ENCODE peak calls at places on chromosomes 16 and 17, in ten cellular contexts. S is mucosa of descending colon, D is upper lobe of right lung, Q is breast epithelium, K is tibial artery, Z is RWPE1, O is GM12865, P is astrocyte of the spinal cord, B is vagina, G is Peyer's patch. J is an unnamed sample.

GRCh38 chr16:74999683-75000480 is 1.1 kb downstream of the ZNRF1 start:
- DNase-seq in B (no peak), Z (peak; percentile 62), K (peak; percentile 70), P (peak; percentile 18), S (peak; percentile 85), Q (peak; percentile 48), O (peak; percentile 70), G (peak; percentile 69), D (peak; percentile 79), J (no peak)

GRCh38 chr17:27038676-27039075 is 255.2 kb upstream of the WSB1 start:
- DNase-seq in O (no peak), Z (no peak), Q (no peak), P (no peak), K (no peak), D (no peak), B (no peak), S (no peak), G (no peak), J (no peak)

GRCh38 chr16:86294535-86294934 is 215.8 kb upstream of the FOXF1 start:
- DNase-seq in B (no peak), Z (no peak), P (no peak), K (no peak), G (no peak), Q (no peak), S (no peak), O (no peak), D (no peak), J (no peak)

GRCh38 chr16:84190731-84191388 is at the start of gene ADAD2:
- DNase-seq in K (no peak), Z (peak; percentile 35), B (no peak), O (no peak), D (no peak), P (no peak), Q (no peak), G (no peak), S (no peak), J (no peak)

GRCh38 chr17:12047977-12048376 is 27.3 kb downstream of the MAP2K4 start:
- DNase-seq in P (peak; percentile 17), O (no peak), Z (no peak), D (no peak), B (no peak), K (no peak), S (no peak), Q (no peak), G (no peak), J (no peak)

GRCh38 chr17:77237232-77238008 is 96.7 kb downstream of the SEC14L1 start:
- DNase-seq in K (no peak), S (no peak), D (no peak), G (no peak), Q (no peak), O (no peak), Z (no peak), B (no peak), P (no peak), J (no peak)

GRCh38 chr17:48052956-48053757 is 5.0 kb downstream of the NFE2L1 start:
- DNase-seq in G (no peak), O (no peak), Q (peak; percentile 65), K (peak; percentile 93), S (no peak), B (no peak), P (peak; percentile 45), D (peak; percentile 35), Z (no peak), J (no peak)

GRCh38 chr17:44110823-44111633 is 12.4 kb downstream of the HDAC5 start:
- DNase-seq in D (peak; percentile 98), Z (peak; percentile 76), G (peak; percentile 91), K (peak; percentile 99), B (peak; percentile 96), O (peak; percentile 90), Q (peak; percentile 94), S (peak; percentile 97), P (peak; percentile 93), J (peak; percentile 41)

GRCh38 chr17:78144736-78145641 is 1.2 kb upstream of the C17orf99 start:
- DNase-seq in D (peak; percentile 94), S (peak; percentile 86), Q (peak; percentile 61), B (no peak), O (no peak), Z (no peak), G (no peak), K (no peak), P (no peak), J (no peak)

DNA sequence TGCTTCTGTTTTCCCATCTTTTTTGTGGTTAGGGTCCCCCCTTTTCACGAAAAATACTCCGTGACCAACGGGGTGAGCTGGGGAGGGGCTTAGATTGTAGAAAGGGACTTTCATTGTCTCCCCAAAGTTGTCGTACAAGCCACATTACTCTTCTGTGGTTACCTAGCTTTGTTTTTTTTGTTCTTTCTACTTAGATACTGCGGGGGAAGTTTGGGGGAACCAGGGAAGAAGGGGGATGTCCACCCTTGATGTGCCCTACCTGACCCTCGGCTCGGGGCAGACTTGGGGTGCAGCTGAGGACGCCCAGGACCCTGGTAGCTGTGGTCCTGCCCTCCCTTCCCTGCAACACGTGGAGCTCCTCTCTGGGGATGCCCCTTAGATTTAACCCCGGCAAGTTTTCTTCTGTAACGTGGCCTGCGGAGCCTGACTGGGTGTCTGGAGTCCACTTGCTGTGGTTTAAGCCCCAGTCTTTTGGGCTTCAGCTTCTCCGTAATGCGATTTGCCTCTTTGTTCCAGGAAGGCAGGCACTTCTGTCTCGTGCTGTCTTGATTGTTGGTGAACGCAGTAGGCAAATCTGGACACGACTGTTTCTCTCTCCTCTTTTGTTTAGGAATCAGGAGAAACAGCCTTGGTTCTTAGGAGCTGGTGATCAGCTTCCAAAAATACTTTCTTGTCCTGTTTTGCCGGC is 895 bp downstream of the ABCC1 start:
- DNase-seq in D (no peak), Q (no peak), Z (peak; percentile 61), S (peak; percentile 60), B (no peak), G (no peak), K (peak; percentile 68), O (peak; percentile 61), P (peak; percentile 44), J (no peak)
- TF ChIP-seq CTCF in D (no peak), Q (no peak), Z (no peak), S (no peak), B (no peak), G (no peak), K (no peak), O (no peak), P (no peak), J (no peak)

GRCh38 chr16:80803341-80804060 is 897 bp downstream of the CDYL2 start:
- DNase-seq in D (peak; percentile 78), Z (peak; percentile 8), P (no peak), S (peak; percentile 70), B (no peak), O (peak; percentile 54), G (peak; percentile 60), Q (no peak), K (no peak), J (no peak)
- TF ChIP-seq CTCF in D (peak; percentile 55), Z (no peak), P (peak; percentile 75), S (peak; percentile 23), B (no peak), O (peak; percentile 67), G (peak; percentile 47), Q (no peak), K (no peak), J (peak; percentile 62)

GRCh38 chr17:75244133-75244866 is 17.1 kb downstream of the GGA3 start:
- DNase-seq in P (no peak), D (no peak), G (no peak), K (no peak), Z (no peak), B (no peak), O (no peak), Q (no peak), S (no peak), J (peak; percentile 59)

GRCh38 chr17:75245011-75245410 is 16.4 kb downstream of the GGA3 start:
- DNase-seq in K (no peak), S (no peak), D (no peak), Z (no peak), Q (no peak), G (no peak), P (no peak), O (no peak), B (no peak), J (no peak)

GRCh38 chr17:75249564-75249963 is 11.8 kb downstream of the GGA3 start:
- DNase-seq in D (no peak), P (no peak), Q (no peak), S (no peak), O (no peak), K (no peak), Z (no peak), B (no peak), G (no peak), J (no peak)

GRCh38 chr17:75250009-75250471 is 11.4 kb downstream of the GGA3 start:
- DNase-seq in B (no peak), G (no peak), D (no peak), S (no peak), O (peak; percentile 87), K (no peak), Z (peak; percentile 67), P (peak; percentile 18), Q (no peak), J (peak; percentile 78)

DNA sequence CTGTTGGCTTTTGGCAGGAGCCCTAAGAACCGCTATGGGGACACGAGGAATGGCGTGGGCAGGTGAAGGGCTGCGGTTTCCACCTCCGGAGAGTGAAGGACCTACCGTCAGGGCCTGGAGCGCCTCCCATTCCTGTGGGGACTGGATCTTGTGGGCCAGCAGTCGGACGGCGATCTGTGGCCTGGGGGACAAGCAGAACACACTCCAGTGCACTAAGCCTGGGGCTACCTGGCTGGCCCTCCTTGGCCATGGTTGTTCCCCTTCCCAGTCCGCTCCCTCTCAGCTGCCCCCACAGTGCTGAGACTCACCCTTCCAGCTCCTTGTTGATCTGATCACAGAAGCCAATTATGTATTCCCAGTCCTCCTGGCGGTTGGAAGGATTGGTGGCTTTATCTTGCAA is 15.0 kb downstream of the GGA3 start:
- DNase-seq in B (no peak), Z (no peak), K (no peak), S (no peak), O (no peak), G (no peak), P (no peak), D (no peak), Q (peak; percentile 56), J (no peak)
- TF ChIP-seq CTCF in B (no peak), Z (no peak), K (no peak), S (no peak), O (no peak), G (no peak), P (no peak), D (no peak), Q (no peak), J (no peak)

GRCh38 chr17:63975541-63976092 is 2.9 kb upstream of the SCN4A start:
- DNase-seq in S (no peak), D (no peak), K (no peak), Z (no peak), O (no peak), P (no peak), G (no peak), B (no peak), Q (no peak), J (no peak)

GRCh38 chr17:63973930-63974593 is 1.3 kb upstream of the SCN4A start:
- DNase-seq in B (no peak), S (no peak), K (peak; percentile 63), G (no peak), P (no peak), Z (peak; percentile 47), D (no peak), O (no peak), Q (no peak), J (no peak)

GRCh38 chr17:63974594-63975192 is 2.0 kb upstream of the SCN4A start:
- DNase-seq in Z (peak; percentile 78), G (no peak), B (no peak), O (no peak), P (peak; percentile 52), D (no peak), S (no peak), K (no peak), Q (no peak), J (no peak)

GRCh38 chr17:63973247-63973646 is 529 bp upstream of the SCN4A start:
- DNase-seq in P (no peak), G (no peak), D (no peak), Q (no peak), O (no peak), B (no peak), Z (no peak), S (no peak), K (no peak), J (no peak)

GRCh38 chr17:63972796-63973195 is at the start of gene SCN4A:
- DNase-seq in Q (no peak), K (no peak), P (no peak), Z (no peak), B (no peak), G (no peak), O (no peak), S (no peak), D (no peak), J (no peak)
- TF ChIP-seq CTCF in Q (no peak), K (no peak), P (no peak), Z (no peak), B (no peak), G (no peak), O (no peak), S (no peak), D (no peak), J (no peak)

J was measured in GM12864.